ENCODE peak calls at places on chromosomes 2 and 18, in ten cellular contexts. B is A549; Z is body of pancreas; W is SJSA1; P is effector memory CD4-positive, alpha-beta T cell; Y is heart right ventricle; M is heart left ventricle; V is osteoblast; T is mesenchymal stem cell; S is cardiac muscle cell. H is an unnamed sample.

GRCh38 chr2:7429733-7430132 is 512.5 kb downstream of the RNF144A start:
- DNase-seq in B (peak), Z (no peak), W (no peak), P (no peak), Y (no peak), M (no peak), V (no peak), T (no peak), S (no peak), H (no peak)

GRCh38 chr2:2762898-2763287 is 431.8 kb upstream of the MYT1L start:
- DNase-seq in B (no peak), Z (no peak), W (no peak), P (no peak), Y (no peak), M (no peak), V (no peak), T (no peak), S (no peak), H (no peak)

GRCh38 chr2:232418056-232418455 is 11.4 kb downstream of the ALPG start:
- DNase-seq in B (no peak), Z (no peak), W (no peak), P (no peak), Y (no peak), M (no peak), V (peak), T (no peak), S (no peak), H (no peak)

GRCh38 chr18:23515911-23516546 is 12.7 kb downstream of the RMC1 start:
- DNase-seq in B (peak), Z (peak), W (peak), P (peak), Y (peak), M (peak), V (peak), T (peak), S (peak), H (peak)

GRCh38 chr2:179842498-179843153 is 18.8 kb downstream of the ZNF385B start:
- DNase-seq in B (no peak), Z (no peak), W (no peak), P (no peak), Y (no peak), M (no peak), V (no peak), T (peak), S (peak), H (no peak)

GRCh38 chr18:43744960-43745740 is 467.9 kb upstream of the SYT4 start:
- DNase-seq in B (no peak), Z (no peak), W (no peak), P (no peak), Y (no peak), M (no peak), V (no peak), T (no peak), S (no peak), H (no peak)

GRCh38 chr18:26322892-26323653 is 96.8 kb downstream of the TAF4B start:
- DNase-seq in B (no peak), Z (no peak), W (peak), P (no peak), Y (no peak), M (no peak), V (no peak), T (peak), S (peak), H (no peak)

GRCh38 chr2:119059287-119059686 is 99.3 kb downstream of the C1QL2 start:
- DNase-seq in B (no peak), Z (no peak), W (no peak), P (no peak), Y (no peak), M (no peak), V (no peak), T (no peak), S (no peak), H (no peak)

GRCh38 chr2:63942788-63943187 is 76.4 kb downstream of the VPS54 start:
- DNase-seq in B (no peak), Z (no peak), W (no peak), P (no peak), Y (no peak), M (no peak), V (no peak), T (no peak), S (no peak), H (no peak)

GRCh38 chr2:10267551-10268465 is 34.9 kb upstream of the HPCAL1 start:
- DNase-seq in B (no peak), Z (peak), W (no peak), P (no peak), Y (no peak), M (peak), V (no peak), T (no peak), S (no peak), H (no peak)

GRCh38 chr18:48208432-48208948 is 200.7 kb downstream of the ZBTB7C start:
- DNase-seq in B (no peak), Z (no peak), W (no peak), P (no peak), Y (no peak), M (no peak), V (no peak), T (no peak), S (no peak), H (no peak)

GRCh38 chr2:148519013-148519412 is 125.5 kb upstream of the EPC2 start:
- DNase-seq in B (no peak), Z (no peak), W (no peak), P (no peak), Y (no peak), M (no peak), V (no peak), T (no peak), S (no peak), H (no peak)

GRCh38 chr18:23134780-23135678 is at the start of gene CABLES1:
- DNase-seq in B (peak), Z (peak), W (peak), P (no peak), Y (peak), M (peak), V (peak), T (peak), S (peak), H (peak)

GRCh38 chr2:118774458-118775133 is 72.9 kb downstream of the EN1 start:
- DNase-seq in B (peak), Z (peak), W (peak), P (no peak), Y (peak), M (peak), V (peak), T (no peak), S (peak), H (no peak)

GRCh38 chr18:46720521-46720920 is 36.3 kb downstream of the ST8SIA5 start:
- DNase-seq in B (no peak), Z (no peak), W (no peak), P (no peak), Y (no peak), M (no peak), V (no peak), T (no peak), S (no peak), H (no peak)

GRCh38 chr2:224837558-224837957 is 121.4 kb upstream of the CCDC195 start:
- DNase-seq in B (no peak), Z (no peak), W (peak), P (no peak), Y (no peak), M (peak), V (peak), T (peak), S (peak), H (no peak)

GRCh38 chr18:73023975-73024374 is 156.2 kb upstream of the NETO1 start:
- DNase-seq in B (no peak), Z (no peak), W (no peak), P (no peak), Y (no peak), M (no peak), V (no peak), T (no peak), S (no peak), H (no peak)

GRCh38 chr18:44536041-44536440 is 144.6 kb upstream of the SETBP1 start:
- DNase-seq in B (no peak), Z (no peak), W (peak), P (no peak), Y (no peak), M (no peak), V (peak), T (no peak), S (peak), H (no peak)

GRCh38 chr2:199612509-199613130 is 154.9 kb upstream of the SATB2 start:
- DNase-seq in B (no peak), Z (no peak), W (no peak), P (no peak), Y (no peak), M (no peak), V (no peak), T (no peak), S (no peak), H (no peak)

GRCh38 chr2:151339168-151339567 is 18.2 kb upstream of the TNFAIP6 start:
- DNase-seq in B (no peak), Z (no peak), W (no peak), P (no peak), Y (no peak), M (no peak), V (no peak), T (peak), S (peak), H (no peak)

GRCh38 chr2:10380048-10380926 is 67.8 kb downstream of the ODC1 start:
- DNase-seq in B (no peak), Z (no peak), W (no peak), P (no peak), Y (no peak), M (no peak), V (no peak), T (no peak), S (peak), H (no peak)

GRCh38 chr2:241334813-241335212 is 19.1 kb downstream of the SEPTIN2 start:
- DNase-seq in B (no peak), Z (no peak), W (no peak), P (no peak), Y (no peak), M (no peak), V (no peak), T (no peak), S (no peak), H (no peak)

GRCh38 chr18:75203456-75204261 is 5.3 kb downstream of the PTGR3 start:
- DNase-seq in B (no peak), Z (no peak), W (no peak), P (no peak), Y (no peak), M (no peak), V (peak), T (no peak), S (peak), H (no peak)

GRCh38 chr2:17672583-17673317 is 80.9 kb downstream of the SMC6 start:
- DNase-seq in B (peak), Z (no peak), W (peak), P (no peak), Y (no peak), M (no peak), V (peak), T (peak), S (peak), H (no peak)

GRCh38 chr2:239319261-239319661 is 81.6 kb downstream of the HDAC4 start:
- DNase-seq in B (no peak), Z (peak), W (peak), P (no peak), Y (no peak), M (peak), V (peak), T (no peak), S (no peak), H (no peak)

GRCh38 chr2:45342-46130 is 769 bp downstream of the FAM110C start:
- DNase-seq in B (peak), Z (peak), W (no peak), P (no peak), Y (no peak), M (no peak), V (peak), T (no peak), S (no peak), H (no peak)

GRCh38 chr2:1748741-1749488 is 4.6 kb upstream of the PXDN start:
- DNase-seq in B (no peak), Z (no peak), W (no peak), P (no peak), Y (no peak), M (peak), V (peak), T (no peak), S (peak), H (no peak)

GRCh38 chr2:85307527-85307897 is 20.3 kb downstream of the TGOLN2 start:
- DNase-seq in B (no peak), Z (no peak), W (no peak), P (no peak), Y (no peak), M (no peak), V (no peak), T (no peak), S (no peak), H (no peak)

GRCh38 chr2:215454519-215454918 is 18.7 kb upstream of the FN1 start:
- DNase-seq in B (peak), Z (no peak), W (peak), P (no peak), Y (no peak), M (no peak), V (no peak), T (peak), S (peak), H (no peak)

GRCh38 chr2:112185131-112185530 is 46.9 kb downstream of the FBLN7 start:
- DNase-seq in B (no peak), Z (no peak), W (no peak), P (no peak), Y (no peak), M (no peak), V (no peak), T (no peak), S (no peak), H (no peak)

GRCh38 chr2:157334335-157334734 is 8.7 kb upstream of the ERMN start:
- DNase-seq in B (no peak), Z (no peak), W (no peak), P (no peak), Y (no peak), M (no peak), V (no peak), T (no peak), S (peak), H (no peak)

GRCh38 chr2:121697108-121697631 is 39.5 kb downstream of the NIFK start:
- DNase-seq in B (no peak), Z (no peak), W (no peak), P (no peak), Y (no peak), M (no peak), V (no peak), T (no peak), S (peak), H (peak)

GRCh38 chr2:238908960-238909951 is 61.4 kb downstream of the TWIST2 start:
- DNase-seq in B (no peak), Z (no peak), W (no peak), P (no peak), Y (peak), M (no peak), V (peak), T (peak), S (peak), H (no peak)

GRCh38 chr18:34957119-34957863 is 83.9 kb upstream of the MAPRE2 start:
- DNase-seq in B (no peak), Z (no peak), W (peak), P (no peak), Y (no peak), M (peak), V (no peak), T (peak), S (peak), H (peak)

GRCh38 chr2:215236131-215236530 is 75.7 kb upstream of the ATIC start:
- DNase-seq in B (no peak), Z (no peak), W (no peak), P (no peak), Y (no peak), M (no peak), V (no peak), T (no peak), S (no peak), H (no peak)

DNA sequence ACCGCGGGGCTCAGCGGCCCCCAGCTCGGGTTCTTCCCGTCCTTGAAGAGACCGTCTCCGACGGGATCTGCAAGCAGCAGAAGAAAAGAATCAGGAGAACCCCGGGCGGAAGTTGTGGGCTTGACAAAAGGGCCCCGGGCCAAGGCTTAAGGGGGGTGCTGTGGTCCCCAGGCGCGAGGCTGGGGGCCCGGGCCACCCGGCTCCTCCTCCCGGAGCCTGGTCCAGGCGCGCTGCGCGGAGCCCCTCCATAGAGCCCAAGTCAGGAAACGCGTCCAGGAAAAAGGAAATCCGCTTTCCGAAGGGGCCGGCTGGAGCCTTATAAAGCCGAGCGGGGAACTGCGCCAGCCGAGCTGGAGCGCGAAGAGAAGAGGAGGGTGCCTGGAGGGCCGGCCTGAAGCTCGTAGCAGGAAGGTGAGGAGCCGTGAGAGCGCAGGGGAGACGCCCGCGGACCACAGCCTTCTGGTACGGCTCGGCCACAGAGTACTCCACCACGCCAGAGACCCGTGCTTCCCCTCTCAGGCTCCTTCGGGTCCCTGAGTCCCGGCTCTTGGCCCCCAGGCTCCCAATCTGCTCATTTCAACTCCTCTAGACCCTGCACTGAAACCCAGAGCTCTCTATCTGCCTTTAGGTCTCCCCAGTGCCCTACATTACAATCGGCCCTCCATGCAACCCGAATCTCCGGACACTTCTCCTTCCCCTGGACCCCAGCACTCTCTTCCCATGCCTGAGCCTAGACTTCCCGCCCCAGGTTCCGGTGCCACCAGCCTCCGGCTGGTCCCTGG is 554 bp downstream of the FEV start:
- DNase-seq in B (no peak), Z (no peak), W (no peak), P (no peak), Y (no peak), M (no peak), V (peak), T (no peak), S (peak), H (no peak)
- H3K4me3 ChIP-seq in B (peak), Z (no peak), W (no peak), P (no peak), Y (peak), M (peak), V (no peak), T (no peak), S (peak), H (no peak)

GRCh38 chr2:65700004-65700651 is 267.7 kb upstream of the SPRED2 start:
- DNase-seq in B (no peak), Z (no peak), W (no peak), P (no peak), Y (no peak), M (no peak), V (no peak), T (no peak), S (no peak), H (no peak)
- H3K4me3 ChIP-seq in B (no peak), Z (no peak), W (no peak), P (no peak), Y (no peak), M (no peak), V (no peak), T (no peak), S (no peak), H (no peak)

DNA sequence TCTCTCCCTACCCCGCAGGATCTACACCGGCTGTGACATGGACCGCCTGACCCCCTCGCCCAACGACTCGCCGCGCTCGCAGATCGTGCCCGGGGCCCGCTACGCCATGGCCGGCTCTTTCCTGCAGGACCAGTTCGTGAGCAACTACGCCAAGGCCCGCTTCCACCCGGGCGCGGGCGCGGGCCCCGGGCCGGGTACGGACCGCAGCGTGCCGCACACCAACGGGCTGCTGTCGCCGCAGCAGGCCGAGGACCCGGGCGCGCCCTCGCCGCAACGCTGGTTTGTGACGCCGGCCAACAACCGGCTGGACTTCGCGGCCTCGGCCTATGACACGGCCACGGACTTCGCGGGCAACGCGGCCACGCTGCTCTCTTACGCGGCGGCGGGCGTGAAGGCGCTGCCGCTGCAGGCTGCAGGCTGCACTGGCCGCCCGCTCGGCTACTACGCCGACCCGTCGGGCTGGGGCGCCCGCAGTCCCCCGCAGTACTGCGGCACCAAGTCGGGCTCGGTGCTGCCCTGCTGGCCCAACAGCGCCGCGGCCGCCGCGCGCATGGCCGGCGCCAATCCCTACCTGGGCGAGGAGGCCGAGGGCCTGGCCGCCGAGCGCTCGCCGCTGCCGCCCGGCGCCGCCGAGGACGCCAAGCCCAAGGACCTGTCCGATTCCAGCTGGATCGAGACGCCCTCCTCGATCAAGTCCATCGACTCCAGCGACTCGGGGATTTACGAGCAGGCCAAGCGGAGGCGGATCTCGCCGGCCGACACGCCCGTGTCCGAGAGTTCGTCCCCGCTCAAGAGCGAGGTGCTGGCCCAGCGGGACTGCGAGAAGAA is 7.5 kb downstream of the TBR1 start:
- DNase-seq in B (no peak), Z (no peak), W (no peak), P (no peak), Y (peak), M (no peak), V (peak), T (no peak), S (no peak), H (no peak)
- H3K4me3 ChIP-seq in B (no peak), Z (no peak), W (no peak), P (peak), Y (peak), M (peak), V (peak), T (peak), S (peak), H (no peak)

GRCh38 chr2:19731040-19731439 is 170.7 kb downstream of the TTC32 start:
- DNase-seq in B (no peak), Z (no peak), W (no peak), P (no peak), Y (no peak), M (no peak), V (no peak), T (no peak), S (no peak), H (no peak)
- H3K4me3 ChIP-seq in B (no peak), Z (no peak), W (no peak), P (no peak), Y (no peak), M (no peak), V (no peak), T (no peak), S (no peak), H (no peak)

H was measured in PC-9.